ENCODE peak calls at places on chromosome 20, in seven cellular contexts. R is AG10803, Y is cardiac fibroblast, A is uterus, H is GM12865, I is bronchial epithelial cell, P is tibial nerve. U is an unnamed sample.
A peak's percentile ranks its signal among the peaks of the same experiment; 100 is the strongest.

GRCh38 chr20:34553366-34553867 is 5.1 kb upstream of the MAP1LC3A start:
- DNase-seq in I (no peak), R (no peak), P (no peak), A (no peak), H (no peak), Y (no peak), U (no peak)

GRCh38 chr20:39378781-39379180 is 416.6 kb downstream of the DHX35 start:
- DNase-seq in H (no peak), A (no peak), P (no peak), R (no peak), I (no peak), Y (no peak), U (no peak)

GRCh38 chr20:25195962-25196700 is 619 bp downstream of the ENTPD6 start:
- DNase-seq in Y (peak; percentile 17), P (no peak), H (peak; percentile 18), R (no peak), I (peak; percentile 49), A (no peak), U (no peak)

GRCh38 chr20:18223399-18223798 is 64.9 kb upstream of the ZNF133 start:
- DNase-seq in H (no peak), R (no peak), Y (no peak), P (no peak), I (peak; percentile 47), A (no peak), U (no peak)

GRCh38 chr20:664151-664550 is 11.2 kb upstream of the SRXN1 start:
- DNase-seq in Y (no peak), H (no peak), R (no peak), A (no peak), P (no peak), I (no peak), U (no peak)

GRCh38 chr20:57578476-57579165 is 17.7 kb downstream of the PCK1 start:
- DNase-seq in R (no peak), H (no peak), I (no peak), A (no peak), Y (no peak), P (no peak), U (no peak)

GRCh38 chr20:52031574-52032303 is 159.8 kb downstream of the ZFP64 start:
- DNase-seq in R (peak; percentile 93), H (no peak), I (peak; percentile 24), Y (peak; percentile 93), A (no peak), P (no peak), U (peak; percentile 90)

GRCh38 chr20:8176276-8176675 is 44.2 kb downstream of the PLCB1 start:
- DNase-seq in A (no peak), R (no peak), P (no peak), Y (no peak), I (no peak), H (no peak), U (no peak)

GRCh38 chr20:6731951-6732580 is 35.4 kb upstream of the BMP2 start:
- DNase-seq in A (peak; percentile 63), P (peak; percentile 61), Y (no peak), H (no peak), R (no peak), I (no peak), U (no peak)

GRCh38 chr20:49279677-49280462 is 2.0 kb upstream of the ZNFX1 start:
- DNase-seq in P (no peak), H (peak; percentile 48), Y (peak; percentile 37), A (no peak), I (no peak), R (no peak), U (no peak)

GRCh38 chr20:49278817-49279676 is 1.2 kb upstream of the ZNFX1 start:
- DNase-seq in Y (peak; percentile 33), A (peak; percentile 26), I (no peak), R (peak; percentile 36), H (peak; percentile 59), P (no peak), U (no peak)

GRCh38 chr20:49276895-49277785 is 717 bp downstream of the ZNFX1 start:
- DNase-seq in Y (no peak), R (no peak), H (peak; percentile 67), A (no peak), P (peak; percentile 20), I (no peak), U (no peak)

GRCh38 chr20:49277786-49278035 is 146 bp downstream of the ZNFX1 start:
- DNase-seq in I (no peak), Y (no peak), P (no peak), R (no peak), A (no peak), H (no peak), U (no peak)

DNA sequence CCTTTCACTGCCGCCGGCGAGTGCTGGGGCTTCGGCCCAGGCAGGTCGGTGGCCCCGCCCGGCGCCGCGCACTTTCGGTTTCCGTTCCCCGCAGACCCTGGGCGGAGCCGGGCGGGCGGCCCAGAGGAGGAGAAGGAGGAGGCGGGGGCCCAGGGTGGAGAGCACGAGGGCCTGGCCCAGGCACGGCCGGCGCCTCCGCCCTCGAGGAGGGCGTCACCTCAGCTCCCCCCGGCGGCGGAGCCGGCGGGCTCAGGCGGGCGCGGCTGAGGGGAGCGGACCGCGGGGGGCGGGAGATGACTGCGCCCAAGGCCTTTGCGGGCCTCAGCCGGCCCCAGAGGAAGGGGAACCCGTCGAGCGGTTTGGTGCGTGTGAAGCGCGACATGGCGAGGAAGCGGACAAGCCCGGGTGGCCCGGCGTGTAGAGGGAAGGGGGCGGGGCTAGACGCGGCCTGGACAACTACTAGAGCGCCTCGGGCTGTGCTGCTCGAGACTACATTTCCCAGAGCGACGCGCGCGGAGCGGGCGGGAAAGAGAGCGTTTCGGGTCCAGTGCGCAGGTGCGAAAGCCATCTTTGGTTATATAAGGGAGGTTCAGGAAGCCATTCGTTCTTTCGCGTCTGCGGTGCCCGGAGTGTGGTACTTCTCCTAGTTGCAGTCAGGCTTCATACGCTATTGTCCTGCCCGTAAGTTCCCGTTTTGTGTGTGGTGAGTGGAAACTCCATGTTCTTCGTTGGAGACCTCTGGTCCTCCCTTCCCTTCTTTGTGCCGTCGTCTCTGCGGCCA is at the start of gene ZNFX1:
- DNase-seq in A (peak; percentile 99), P (peak; percentile 99), R (peak; percentile 97), H (peak; percentile 99), Y (peak; percentile 98), I (peak; percentile 86), U (peak; percentile 98)
- TF ChIP-seq CTCF in A (peak; percentile 18), P (no peak), R (no peak), H (no peak), Y (no peak), I (no peak), U (no peak)

GRCh38 chr20:45485388-45485787 is 15.8 kb downstream of the WFDC2 start:
- DNase-seq in R (no peak), A (no peak), Y (no peak), P (no peak), I (no peak), H (no peak), U (no peak)

GRCh38 chr20:45484676-45485075 is 15.1 kb downstream of the WFDC2 start:
- DNase-seq in R (no peak), P (no peak), A (no peak), Y (no peak), I (no peak), H (no peak), U (no peak)

GRCh38 chr20:45489083-45489531 is 19.6 kb downstream of the WFDC2 start:
- DNase-seq in Y (no peak), I (peak; percentile 89), H (no peak), P (no peak), R (no peak), A (no peak), U (no peak)

GRCh38 chr20:45487231-45487635 is 17.7 kb downstream of the WFDC2 start:
- DNase-seq in H (no peak), Y (no peak), I (no peak), P (no peak), R (no peak), A (no peak), U (no peak)
- H3K4me3 ChIP-seq in H (no peak overlapping the region), Y (no peak overlapping the region), I (no peak overlapping the region), P (no peak overlapping the region), R (no peak overlapping the region), A (no peak overlapping the region), U (no peak overlapping the region)

DNA sequence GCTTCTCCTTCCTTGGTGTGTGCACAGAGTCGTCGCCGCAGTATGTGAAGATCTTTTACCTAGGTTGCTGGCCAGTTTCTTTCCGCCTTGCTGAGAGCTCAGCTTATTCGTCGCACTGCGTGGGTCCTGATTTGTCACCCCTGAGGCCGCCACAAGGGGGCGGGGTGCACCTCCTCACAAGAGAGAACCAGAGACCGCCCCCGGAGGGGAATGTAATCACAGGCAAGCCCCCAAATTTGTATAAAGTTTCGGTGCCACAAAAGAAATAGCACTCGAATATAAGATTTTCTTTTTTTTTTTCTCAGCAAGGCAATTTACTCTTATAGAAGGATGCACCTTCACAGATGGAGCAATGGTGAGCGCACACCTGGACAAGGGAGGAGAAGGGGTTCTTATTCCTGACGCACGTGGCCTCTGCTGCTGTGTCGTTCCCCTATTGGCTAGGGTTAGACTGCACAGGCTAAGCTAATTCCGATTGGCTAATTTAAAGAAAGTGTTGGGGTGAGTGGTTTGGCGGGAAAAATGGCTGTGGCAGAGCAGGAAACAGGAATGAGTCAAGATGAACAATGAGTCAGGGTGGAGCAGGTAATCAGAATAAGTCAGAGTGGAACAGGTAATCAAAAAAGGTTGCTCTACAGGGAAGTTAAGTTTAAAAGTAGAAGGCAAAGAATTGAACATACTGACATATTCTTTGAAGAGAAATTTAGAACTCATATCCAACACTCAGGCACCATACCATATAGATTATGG is 19.5 kb downstream of the NCOA3 start:
- DNase-seq in I (peak; percentile 66), Y (no peak), R (no peak), H (no peak), P (no peak), A (no peak), U (no peak)
- TF ChIP-seq CTCF in I (no peak), Y (peak; percentile 20), R (no peak), H (peak; percentile 4), P (no peak), A (no peak), U (no peak)

GRCh38 chr20:5131502-5131901 is 4.7 kb downstream of the CDS2 start:
- DNase-seq in H (peak; percentile 70), I (no peak), R (no peak), Y (no peak), A (no peak), P (no peak), U (no peak)

GRCh38 chr20:5136096-5136495 is 9.3 kb downstream of the CDS2 start:
- DNase-seq in I (peak; percentile 6), A (no peak), Y (no peak), P (no peak), H (no peak), R (no peak), U (no peak)

GRCh38 chr20:5140195-5140594 is 13.4 kb downstream of the CDS2 start:
- DNase-seq in Y (no peak), P (no peak), A (no peak), H (no peak), R (no peak), I (no peak), U (no peak)

GRCh38 chr20:5133998-5134397 is 7.2 kb downstream of the CDS2 start:
- DNase-seq in I (no peak), R (no peak), P (no peak), H (no peak), A (no peak), Y (no peak), U (no peak)

DNA sequence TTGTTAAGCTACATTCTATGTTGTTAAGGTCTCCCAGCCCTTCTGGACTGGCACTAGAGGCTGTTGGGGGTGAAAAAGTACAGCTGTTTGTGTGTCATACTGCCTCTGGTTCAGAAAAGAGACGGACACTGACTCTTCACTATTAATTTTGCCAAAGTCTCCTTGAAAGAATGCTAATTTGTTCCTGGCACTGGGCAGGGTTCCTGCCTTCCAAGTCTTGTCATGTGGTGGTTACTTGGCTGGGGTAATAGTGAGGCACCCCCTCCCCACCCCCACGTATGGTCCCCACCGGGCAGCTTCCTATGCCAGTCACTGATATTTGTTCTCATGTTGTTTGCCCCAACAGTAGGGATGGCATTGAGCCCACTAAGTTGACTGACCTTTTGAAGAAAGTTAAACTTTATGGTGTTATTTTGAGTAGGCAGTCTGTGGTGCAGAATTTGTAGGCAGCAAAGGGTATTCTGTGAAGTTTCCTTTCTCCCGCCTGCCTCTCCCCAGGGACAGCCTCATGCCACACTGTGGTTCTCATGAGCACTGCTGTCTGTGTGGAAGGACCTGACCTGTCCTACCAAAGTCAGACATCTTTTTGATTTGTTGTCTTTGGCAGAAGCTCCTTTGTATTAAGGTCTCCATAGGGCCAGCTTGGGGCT is 8.7 kb downstream of the CDS2 start:
- DNase-seq in Y (no peak), P (no peak), R (no peak), I (no peak), H (peak; percentile 54), A (no peak), U (no peak)
- H3K4me3 ChIP-seq in Y (no peak overlapping the region), P (no peak overlapping the region), R (no peak overlapping the region), I (no peak overlapping the region), H (no peak overlapping the region), A (no peak overlapping the region), U (no peak overlapping the region)

U was measured in fibroblast of pulmonary artery.